ENCODE peak calls at places on chromosomes 7 and 10, in eight cellular contexts. W, U, E, R, A, G, M and N are unnamed samples. For H3K36me3, the result is how much of the 10 kb centered on the place peaks cover.

GRCh38 chr10:28874210-28874609 is 196.9 kb downstream of the BAMBI start:
- DNase-seq in W (no peak), G (no peak), A (no peak), U (no peak), E (no peak), M (no peak), R (no peak), N (no peak)

GRCh38 chr10:45058992-45059561 is 58.4 kb downstream of the ZNF22 start:
- DNase-seq in R (no peak), E (no peak), A (no peak), U (no peak), G (no peak), M (no peak), W (no peak), N (no peak)

GRCh38 chr7:103636153-103636552 is 190.1 kb upstream of the SLC26A5 start:
- DNase-seq in M (no peak), U (no peak), R (no peak), W (no peak), E (no peak), G (no peak), A (no peak), N (no peak)

GRCh38 chr10:25725917-25726716 is 207.9 kb upstream of the MYO3A start:
- DNase-seq in G (no peak), W (no peak), A (no peak), M (no peak), R (peak), U (peak), E (no peak), N (peak)

GRCh38 chr10:70843333-70843732 is 27.6 kb downstream of the SGPL1 start:
- DNase-seq in G (no peak), M (no peak), W (no peak), A (no peak), E (no peak), R (no peak), U (no peak), N (peak)

GRCh38 chr10:131314148-131314547 is 2.6 kb upstream of the TCERG1L start:
- DNase-seq in W (no peak), M (no peak), R (no peak), U (no peak), G (no peak), A (no peak), E (no peak), N (no peak)

GRCh38 chr7:138798836-138799235 is 840 bp upstream of the ATP6V0A4 start:
- DNase-seq in W (peak), A (no peak), U (no peak), M (no peak), R (no peak), G (no peak), E (no peak), N (peak)

GRCh38 chr7:150405584-150406310 is 26.6 kb downstream of the ZNF775 start:
- DNase-seq in R (no peak), U (peak), M (no peak), G (no peak), E (peak), W (peak), A (no peak), N (peak)

GRCh38 chr10:48811461-48811860 is 126.8 kb downstream of the WDFY4 start:
- DNase-seq in R (no peak), M (no peak), A (no peak), G (no peak), W (no peak), U (no peak), E (no peak), N (no peak)

GRCh38 chr10:11116817-11117216 is 99.1 kb downstream of the CELF2 start:
- DNase-seq in G (no peak), M (no peak), E (no peak), W (no peak), U (no peak), R (no peak), A (no peak), N (no peak)

GRCh38 chr10:101725843-101726242 is 30.9 kb upstream of the FBXW4 start:
- DNase-seq in R (no peak), A (no peak), W (no peak), G (no peak), U (no peak), M (no peak), E (no peak), N (peak)

GRCh38 chr10:29559996-29560395 is 74.8 kb downstream of the SVIL start:
- DNase-seq in W (no peak), A (no peak), G (no peak), M (no peak), R (no peak), E (no peak), U (peak), N (no peak)

GRCh38 chr10:125638555-125638954 is 44.4 kb downstream of the TEX36 start:
- DNase-seq in W (no peak), E (no peak), R (no peak), U (no peak), A (no peak), G (no peak), M (no peak), N (no peak)

GRCh38 chr10:125641398-125641797 is 41.6 kb downstream of the TEX36 start:
- DNase-seq in E (no peak), U (no peak), M (no peak), R (no peak), G (no peak), W (no peak), A (no peak), N (no peak)

GRCh38 chr10:125637496-125637895 is 45.5 kb downstream of the TEX36 start:
- DNase-seq in A (no peak), U (no peak), R (no peak), W (no peak), M (no peak), G (no peak), E (no peak), N (no peak)

GRCh38 chr10:125639846-125640245 is 43.1 kb downstream of the TEX36 start:
- DNase-seq in U (no peak), W (no peak), M (no peak), E (no peak), R (no peak), G (no peak), A (no peak), N (no peak)

DNA sequence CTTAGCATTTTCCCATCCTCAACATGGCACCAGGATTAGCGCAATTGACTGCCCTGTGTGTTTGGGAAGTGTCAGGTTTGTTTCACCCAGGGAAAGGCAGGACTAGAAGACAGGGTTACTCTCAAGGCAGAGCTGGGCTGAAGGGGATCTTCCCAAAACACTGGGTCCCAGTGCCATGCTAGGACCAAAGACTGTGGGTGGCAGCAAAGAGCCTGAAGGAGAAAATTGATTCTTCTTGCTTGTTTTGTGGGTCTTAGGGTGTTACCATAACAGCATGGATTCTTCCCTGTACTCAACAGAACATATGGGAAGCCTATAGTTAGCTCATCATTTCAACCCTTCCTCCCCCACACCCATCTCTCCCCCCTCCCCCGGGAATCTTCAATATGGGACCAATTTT is 42.4 kb downstream of the TEX36 start:
- DNase-seq in E (no peak), U (no peak), R (no peak), M (no peak), A (no peak), G (no peak), W (no peak), N (no peak)
- H3K4me3 ChIP-seq in E (no peak), U (no peak), R (no peak), M (no peak), A (no peak), G (no peak), W (no peak), N (no peak)

GRCh38 chr7:5626456-5626855 is 155.0 kb downstream of the RNF216 start:
- DNase-seq in W (peak), E (no peak), R (no peak), G (no peak), M (no peak), A (peak), U (no peak), N (no peak)
- H3K36me3 ChIP-seq in W (half or more), E (under half), R (under half), G (under half), M (under half), A (under half), U (under half), N (under half)

GRCh38 chr10:14580933-14581332 is 193.8 kb downstream of the FAM107B start:
- DNase-seq in M (no peak), U (no peak), A (no peak), E (no peak), G (no peak), W (no peak), R (no peak), N (no peak)

GRCh38 chr10:14578060-14578952 is 196.4 kb downstream of the FAM107B start:
- DNase-seq in U (no peak), R (no peak), A (no peak), E (no peak), G (no peak), M (no peak), W (no peak), N (no peak)

GRCh38 chr10:14583252-14583651 is 191.4 kb downstream of the FAM107B start:
- DNase-seq in W (peak), U (no peak), M (peak), E (peak), R (peak), G (no peak), A (no peak), N (peak)

GRCh38 chr10:14581553-14581952 is 193.1 kb downstream of the FAM107B start:
- DNase-seq in A (no peak), E (no peak), G (no peak), U (no peak), M (no peak), R (no peak), W (no peak), N (no peak)

DNA sequence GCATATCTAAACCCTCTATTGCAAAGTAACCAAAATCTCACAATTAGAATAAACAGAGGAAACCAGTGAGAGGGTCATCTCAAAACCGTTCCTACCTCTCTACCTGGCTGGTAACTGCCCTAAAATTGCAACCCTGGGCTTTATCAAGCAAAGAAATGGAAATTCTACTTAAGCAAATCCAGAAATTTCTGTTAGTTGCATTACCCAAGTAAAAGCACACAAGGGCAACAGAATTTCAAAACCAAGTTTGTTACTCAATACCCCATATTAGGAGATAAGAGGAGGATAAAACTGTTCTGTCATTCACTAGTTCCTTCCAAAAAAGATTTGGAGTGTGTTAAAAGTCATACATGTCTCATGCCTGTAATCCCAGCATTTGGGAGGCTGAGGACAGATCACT is 195.3 kb downstream of the FAM107B start:
- DNase-seq in U (no peak), G (no peak), M (no peak), R (no peak), E (no peak), A (no peak), W (no peak), N (no peak)
- H3K27ac ChIP-seq in U (no peak), G (peak), M (no peak), R (peak), E (no peak), A (no peak), W (peak), N (no peak)

GRCh38 chr7:2530076-2530967 is 10.7 kb downstream of the LFNG start:
- DNase-seq in M (peak), R (peak), E (peak), W (peak), G (peak), U (no peak), A (peak), N (peak)
- H3K4me3 ChIP-seq in M (peak), R (peak), E (no peak), W (peak), G (no peak), U (no peak), A (no peak), N (no peak)

GRCh38 chr10:6494452-6494839 is 85.6 kb downstream of the PRKCQ start:
- DNase-seq in U (no peak), G (no peak), E (no peak), A (no peak), W (no peak), M (no peak), R (no peak), N (no peak)

GRCh38 chr10:6490594-6490993 is 89.5 kb downstream of the PRKCQ start:
- DNase-seq in A (no peak), E (no peak), U (no peak), W (no peak), G (no peak), R (no peak), M (no peak), N (no peak)

GRCh38 chr10:6492896-6493295 is 87.2 kb downstream of the PRKCQ start:
- DNase-seq in U (no peak), R (no peak), G (no peak), M (no peak), A (no peak), E (no peak), W (no peak), N (no peak)

GRCh38 chr10:6493521-6494451 is 86.3 kb downstream of the PRKCQ start:
- DNase-seq in E (no peak), R (no peak), G (no peak), A (no peak), W (no peak), U (no peak), M (no peak), N (no peak)

GRCh38 chr10:6491841-6492609 is 88.1 kb downstream of the PRKCQ start:
- DNase-seq in R (peak), U (no peak), A (no peak), M (peak), E (no peak), W (no peak), G (no peak), N (peak)
- H3K36me3 ChIP-seq in R (half or more), U (under half), A (under half), M (half or more), E (under half), W (under half), G (under half), N (under half)